ENCODE peak calls at places on chromosomes 2 and 18, in seven cellular contexts. O is activated naive CD4-positive, alpha-beta T cell; R is right atrium auricular region; I is activated CD4-positive, CD25-positive, alpha-beta regulatory T cell treated with anti-CD3 and anti-CD28 coated beads, Interleukin-2, amount 50 U/mL, for 72 hours; D is effector CD4-positive, alpha-beta T cell; Q is ELF-1; E is retina. Z is an unnamed sample.

GRCh38 chr2:156333274-156333950 is 891 bp upstream of the NR4A2 start:
- DNase-seq in R (no peak), I (no peak), E (no peak), O (no peak), D (peak; percentile 30), Q (no peak), Z (no peak)

GRCh38 chr2:109268916-109269315 is 139.9 kb downstream of the SH3RF3 start:
- DNase-seq in I (no peak), Q (no peak), O (no peak), E (no peak), D (no peak), R (no peak), Z (no peak)

GRCh38 chr18:48410095-48410920 is 1.1 kb upstream of the ZBTB7C start:
- DNase-seq in Q (peak; percentile 93), I (peak; percentile 74), D (peak; percentile 24), O (peak; percentile 2), E (peak; percentile 92), R (peak; percentile 90), Z (peak; percentile 87)

GRCh38 chr2:35522434-35522833 is 833.1 kb upstream of the CRIM1 start:
- DNase-seq in O (no peak), R (no peak), I (no peak), Q (peak; percentile 81), E (no peak), D (no peak), Z (no peak)

GRCh38 chr18:9348766-9349165 is 14.2 kb downstream of the TWSG1 start:
- DNase-seq in D (no peak), R (no peak), O (no peak), Q (no peak), I (no peak), E (no peak), Z (no peak)

GRCh38 chr2:101717041-101717817 is 19.7 kb downstream of the MAP4K4 start:
- DNase-seq in E (no peak), O (no peak), R (no peak), Q (no peak), D (no peak), I (no peak), Z (no peak)

GRCh38 chr18:78934551-78935225 is 44.9 kb upstream of the SALL3 start:
- DNase-seq in Q (no peak), O (no peak), D (no peak), R (no peak), I (no peak), E (no peak), Z (no peak)

GRCh38 chr18:3995476-3996102 is 459.5 kb downstream of the DLGAP1 start:
- DNase-seq in O (peak; percentile 12), I (peak; percentile 54), Q (peak; percentile 74), R (no peak), E (peak; percentile 71), D (peak; percentile 13), Z (no peak)

GRCh38 chr2:57139179-57139578 is 907.4 kb upstream of the VRK2 start:
- DNase-seq in Q (no peak), I (no peak), D (no peak), E (no peak), O (no peak), R (no peak), Z (no peak)

GRCh38 chr2:224982226-224982625 is 60.0 kb downstream of the DOCK10 start:
- DNase-seq in O (no peak), Q (no peak), D (no peak), I (no peak), E (peak; percentile 19), R (no peak), Z (peak; percentile 60)

GRCh38 chr18:9530226-9531009 is 55.1 kb downstream of the RALBP1 start:
- DNase-seq in O (no peak), I (no peak), D (no peak), R (no peak), E (no peak), Q (no peak), Z (no peak)

GRCh38 chr2:5521462-5521861 is 170.7 kb upstream of the SOX11 start:
- DNase-seq in E (no peak), I (no peak), D (no peak), O (no peak), R (no peak), Q (no peak), Z (no peak)

GRCh38 chr18:49225160-49225559 is 235.3 kb downstream of the DYM start:
- DNase-seq in Q (no peak), I (no peak), E (no peak), D (no peak), O (no peak), R (no peak), Z (no peak)

GRCh38 chr2:7703523-7704144 is 786.4 kb downstream of the RNF144A start:
- DNase-seq in I (no peak), R (no peak), E (no peak), Q (peak; percentile 30), D (no peak), O (no peak), Z (no peak)

GRCh38 chr2:85541753-85542457 is 2.9 kb downstream of the MAT2A start:
- DNase-seq in Q (no peak), I (no peak), E (no peak), R (no peak), O (no peak), D (no peak), Z (no peak)

Z was measured in dorsolateral prefrontal cortex.